ENCODE peak calls at places on chromosome 5, in five cellular contexts. O is mesendoderm; K is stimulated activated CD4-positive, alpha-beta T cell treated with anti-CD3 and anti-CD28 coated beads, Interleukin-1b, Interleukin-23, amount 100 ng/mL, for 1 hour; B is uterus; P is T-helper 17 cell. D is an unnamed sample.

GRCh38 chr5:154857091-154857533 is 1.3 kb upstream of the CNOT8 start:
- DNase-seq in O (peak), K (no peak), B (no peak), P (peak), D (no peak)

GRCh38 chr5:176773408-176774035 is 36.8 kb upstream of the UNC5A start:
- DNase-seq in O (no peak), K (no peak), B (no peak), P (no peak), D (no peak)

GRCh38 chr5:45225571-45226031 is 416.9 kb downstream of the MRPS30 start:
- DNase-seq in O (no peak), K (no peak), B (no peak), P (no peak), D (no peak)

GRCh38 chr5:168357881-168358280 is 66.4 kb downstream of the WWC1 start:
- DNase-seq in O (no peak), K (no peak), B (no peak), P (no peak), D (no peak)

GRCh38 chr5:102536323-102536928 is 37.6 kb upstream of the SLCO6A1 start:
- DNase-seq in O (no peak), K (no peak), B (no peak), P (no peak), D (no peak)

GRCh38 chr5:80346055-80346454 is 26.3 kb downstream of the SPZ1 start:
- DNase-seq in O (peak), K (no peak), B (no peak), P (no peak), D (no peak)

GRCh38 chr5:113017891-113018635 is 41.5 kb downstream of the DCP2 start:
- DNase-seq in O (no peak), K (no peak), B (no peak), P (no peak), D (no peak)

GRCh38 chr5:116862632-116863455 is 288.2 kb upstream of the SEMA6A start:
- DNase-seq in O (no peak), K (no peak), B (no peak), P (no peak), D (no peak)